ENCODE peak calls at places on chromosomes 7 and 10, in four cellular contexts. One of them, this sample, is unnamed.

GRCh38 chr10:132861116-132861691 is 75.3 kb upstream of the NKX6-2 start:
- DNase-seq in GM06990: no peak
- DNase-seq in fibroblast of the aortic adventitia: no peak
- DNase-seq in stimulated activated CD8-positive, alpha-beta memory T cell treated with anti-CD3 and anti-CD28 coated beads, Interleukin-15, amount 100 ng/mL, for 24 hours: no peak
- DNase-seq in this sample: no peak

GRCh38 chr10:76547352-76547972 is 1090.1 kb downstream of the KCNMA1 start:
- DNase-seq in GM06990: peak
- DNase-seq in fibroblast of the aortic adventitia: peak
- DNase-seq in stimulated activated CD8-positive, alpha-beta memory T cell treated with anti-CD3 and anti-CD28 coated beads, Interleukin-15, amount 100 ng/mL, for 24 hours: no peak
- DNase-seq in this sample: peak

GRCh38 chr7:111486472-111487142 is 75.7 kb downstream of the IMMP2L start:
- DNase-seq in GM06990: peak
- DNase-seq in fibroblast of the aortic adventitia: peak
- DNase-seq in stimulated activated CD8-positive, alpha-beta memory T cell treated with anti-CD3 and anti-CD28 coated beads, Interleukin-15, amount 100 ng/mL, for 24 hours: no peak
- DNase-seq in this sample: peak

GRCh38 chr7:74097937-74098614 is 14.5 kb downstream of the LIMK1 start:
- DNase-seq in GM06990: no peak
- DNase-seq in fibroblast of the aortic adventitia: peak
- DNase-seq in stimulated activated CD8-positive, alpha-beta memory T cell treated with anti-CD3 and anti-CD28 coated beads, Interleukin-15, amount 100 ng/mL, for 24 hours: no peak
- DNase-seq in this sample: peak

GRCh38 chr7:36690514-36691187 is 33.6 kb downstream of the AOAH start:
- DNase-seq in GM06990: no peak
- DNase-seq in fibroblast of the aortic adventitia: no peak
- DNase-seq in stimulated activated CD8-positive, alpha-beta memory T cell treated with anti-CD3 and anti-CD28 coated beads, Interleukin-15, amount 100 ng/mL, for 24 hours: no peak
- DNase-seq in this sample: no peak

GRCh38 chr10:11245510-11245909 is 227.8 kb downstream of the CELF2 start:
- DNase-seq in GM06990: peak
- DNase-seq in fibroblast of the aortic adventitia: no peak
- DNase-seq in stimulated activated CD8-positive, alpha-beta memory T cell treated with anti-CD3 and anti-CD28 coated beads, Interleukin-15, amount 100 ng/mL, for 24 hours: no peak
- DNase-seq in this sample: no peak

GRCh38 chr7:99848420-99849216 is 20.8 kb downstream of the CYP3A43 start:
- DNase-seq in GM06990: no peak
- DNase-seq in fibroblast of the aortic adventitia: no peak
- DNase-seq in stimulated activated CD8-positive, alpha-beta memory T cell treated with anti-CD3 and anti-CD28 coated beads, Interleukin-15, amount 100 ng/mL, for 24 hours: no peak
- DNase-seq in this sample: no peak

GRCh38 chr7:43647772-43648643 is 65.1 kb downstream of the STK17A start:
- DNase-seq in GM06990: peak
- DNase-seq in fibroblast of the aortic adventitia: peak
- DNase-seq in stimulated activated CD8-positive, alpha-beta memory T cell treated with anti-CD3 and anti-CD28 coated beads, Interleukin-15, amount 100 ng/mL, for 24 hours: no peak
- DNase-seq in this sample: no peak

GRCh38 chr10:122051609-122052385 is 62.8 kb downstream of the TACC2 start:
- DNase-seq in GM06990: no peak
- DNase-seq in fibroblast of the aortic adventitia: peak
- DNase-seq in stimulated activated CD8-positive, alpha-beta memory T cell treated with anti-CD3 and anti-CD28 coated beads, Interleukin-15, amount 100 ng/mL, for 24 hours: no peak
- DNase-seq in this sample: peak

GRCh38 chr10:80700252-80700651 is 162.6 kb downstream of the SH2D4B start:
- DNase-seq in GM06990: no peak
- DNase-seq in fibroblast of the aortic adventitia: no peak
- DNase-seq in stimulated activated CD8-positive, alpha-beta memory T cell treated with anti-CD3 and anti-CD28 coated beads, Interleukin-15, amount 100 ng/mL, for 24 hours: no peak
- DNase-seq in this sample: no peak

GRCh38 chr10:98125940-98126631 is 8.4 kb upstream of the R3HCC1L start:
- DNase-seq in GM06990: no peak
- DNase-seq in fibroblast of the aortic adventitia: no peak
- DNase-seq in stimulated activated CD8-positive, alpha-beta memory T cell treated with anti-CD3 and anti-CD28 coated beads, Interleukin-15, amount 100 ng/mL, for 24 hours: no peak
- DNase-seq in this sample: no peak

GRCh38 chr7:77383333-77383740 is 32.8 kb downstream of the GSAP start:
- DNase-seq in GM06990: no peak
- DNase-seq in fibroblast of the aortic adventitia: peak
- DNase-seq in stimulated activated CD8-positive, alpha-beta memory T cell treated with anti-CD3 and anti-CD28 coated beads, Interleukin-15, amount 100 ng/mL, for 24 hours: no peak
- DNase-seq in this sample: no peak

GRCh38 chr7:144415858-144416257 is 12.4 kb upstream of the NOBOX start:
- DNase-seq in GM06990: no peak
- DNase-seq in fibroblast of the aortic adventitia: no peak
- DNase-seq in stimulated activated CD8-positive, alpha-beta memory T cell treated with anti-CD3 and anti-CD28 coated beads, Interleukin-15, amount 100 ng/mL, for 24 hours: no peak
- DNase-seq in this sample: no peak

GRCh38 chr10:124064676-124065075 is 28.7 kb downstream of the CHST15 start:
- DNase-seq in GM06990: no peak
- DNase-seq in fibroblast of the aortic adventitia: no peak
- DNase-seq in stimulated activated CD8-positive, alpha-beta memory T cell treated with anti-CD3 and anti-CD28 coated beads, Interleukin-15, amount 100 ng/mL, for 24 hours: no peak
- DNase-seq in this sample: no peak

This sample was measured in HAP-1.